ENCODE peak calls at places on chromosomes 6 and 20, in seven cellular contexts. X is non-pigmented ciliary epithelial cell, K is prostate gland, L is naive B cell, V is IMR-90, R is kidney tubule cell, W is substantia nigra. M is an unnamed sample.

GRCh38 chr6:16982827-16983226 is 119.0 kb upstream of the STMND1 start:
- DNase-seq in X (peak), K (no peak), L (no peak), V (peak), R (no peak), W (no peak), M (peak)

GRCh38 chr20:18138266-18138582 is 561 bp downstream of the KAT14 start:
- DNase-seq in X (no peak), K (no peak), L (no peak), V (no peak), R (no peak), W (no peak), M (no peak)

GRCh38 chr6:34864007-34864406 is 23.8 kb downstream of the TAF11 start:
- DNase-seq in X (no peak), K (no peak), L (no peak), V (no peak), R (no peak), W (no peak), M (no peak)

GRCh38 chr6:170238741-170239565 is 51.9 kb downstream of the DLL1 start:
- DNase-seq in X (no peak), K (no peak), L (no peak), V (no peak), R (no peak), W (no peak), M (no peak)

GRCh38 chr6:167093922-167094432 is 28.9 kb upstream of the CCR6 start:
- DNase-seq in X (no peak), K (no peak), L (peak), V (no peak), R (no peak), W (no peak), M (no peak)

GRCh38 chr6:36621371-36621855 is 27.3 kb downstream of the SRSF3 start:
- DNase-seq in X (no peak), K (no peak), L (no peak), V (no peak), R (no peak), W (no peak), M (no peak)

GRCh38 chr6:53437557-53438202 is 88.9 kb upstream of the ELOVL5 start:
- DNase-seq in X (peak), K (peak), L (peak), V (peak), R (peak), W (no peak), M (peak)

GRCh38 chr6:51934098-51934497 is 153.3 kb downstream of the PKHD1 start:
- DNase-seq in X (no peak), K (no peak), L (no peak), V (no peak), R (no peak), W (no peak), M (no peak)

GRCh38 chr6:54291146-54291545 is 17.1 kb upstream of the TINAG start:
- DNase-seq in X (peak), K (no peak), L (no peak), V (peak), R (peak), W (no peak), M (peak)

GRCh38 chr6:72422126-72422680 is 199.7 kb upstream of the KCNQ5 start:
- DNase-seq in X (no peak), K (no peak), L (no peak), V (peak), R (no peak), W (no peak), M (peak)